ENCODE peak calls at places on chromosomes 1 and 21, in four cellular contexts. One of them, this sample, is unnamed.

GRCh38 chr1:47232187-47232874 is at the start of gene TAL1:
- DNase-seq in trophoblast cell: peak
- DNase-seq in mesenchymal stem cell: no peak
- DNase-seq in H1: peak
- DNase-seq in this sample: no peak

GRCh38 chr1:158208717-158209116 is 28.0 kb downstream of the CD1D start:
- DNase-seq in trophoblast cell: no peak
- DNase-seq in H1: no peak
- DNase-seq in mesenchymal stem cell: no peak
- DNase-seq in this sample: no peak

GRCh38 chr21:43758132-43758619 is 17.9 kb downstream of the CSTB start:
- DNase-seq in trophoblast cell: no peak
- DNase-seq in mesenchymal stem cell: peak
- DNase-seq in H1: no peak
- DNase-seq in this sample: no peak

GRCh38 chr1:194280463-194280862 is 1094.0 kb upstream of the B3GALT2 start:
- DNase-seq in trophoblast cell: no peak
- DNase-seq in mesenchymal stem cell: no peak
- DNase-seq in H1: no peak
- DNase-seq in this sample: no peak

GRCh38 chr1:112522621-112523020 is 13.9 kb downstream of the WNT2B start:
- DNase-seq in H1: no peak
- DNase-seq in trophoblast cell: no peak
- DNase-seq in mesenchymal stem cell: peak
- DNase-seq in this sample: no peak

GRCh38 chr1:15756143-15757015 is 2.2 kb upstream of the FBLIM1 start:
- DNase-seq in trophoblast cell: no peak
- DNase-seq in H1: no peak
- DNase-seq in mesenchymal stem cell: no peak
- DNase-seq in this sample: no peak

GRCh38 chr1:24932284-24932683 is 2.2 kb upstream of the RUNX3 start:
- DNase-seq in mesenchymal stem cell: peak
- DNase-seq in H1: peak
- DNase-seq in trophoblast cell: peak
- DNase-seq in this sample: peak

GRCh38 chr1:203672354-203672753 is 45.7 kb downstream of the ATP2B4 start:
- DNase-seq in trophoblast cell: no peak
- DNase-seq in mesenchymal stem cell: peak
- DNase-seq in H1: no peak
- DNase-seq in this sample: no peak

GRCh38 chr1:2085080-2085479 is 34.9 kb downstream of the PRKCZ start:
- DNase-seq in H1: no peak
- DNase-seq in mesenchymal stem cell: no peak
- DNase-seq in trophoblast cell: no peak
- DNase-seq in this sample: no peak

GRCh38 chr1:92315766-92316413 is 17.0 kb downstream of the RPAP2 start:
- DNase-seq in trophoblast cell: no peak
- DNase-seq in mesenchymal stem cell: no peak
- DNase-seq in H1: no peak
- DNase-seq in this sample: no peak

GRCh38 chr1:43315481-43315880 is 14.7 kb downstream of the TIE1 start:
- DNase-seq in trophoblast cell: no peak
- DNase-seq in mesenchymal stem cell: no peak
- DNase-seq in H1: no peak
- DNase-seq in this sample: no peak

GRCh38 chr1:246792603-246793002 is 68.4 kb downstream of the SCCPDH start:
- DNase-seq in trophoblast cell: no peak
- DNase-seq in mesenchymal stem cell: no peak
- DNase-seq in H1: no peak
- DNase-seq in this sample: no peak

GRCh38 chr1:225137981-225138380 is 208.5 kb downstream of the DNAH14 start:
- DNase-seq in trophoblast cell: no peak
- DNase-seq in H1: no peak
- DNase-seq in mesenchymal stem cell: no peak
- DNase-seq in this sample: no peak

GRCh38 chr1:220818421-220819173 is 31.9 kb downstream of the MTARC1 start:
- DNase-seq in H1: peak
- DNase-seq in mesenchymal stem cell: peak
- DNase-seq in trophoblast cell: peak
- DNase-seq in this sample: no peak

GRCh38 chr1:158087320-158087927 is 93.3 kb upstream of the CD1D start:
- DNase-seq in trophoblast cell: peak
- DNase-seq in mesenchymal stem cell: peak
- DNase-seq in H1: peak
- DNase-seq in this sample: peak

GRCh38 chr1:234256359-234256758 is 116.9 kb upstream of the COA6 start:
- DNase-seq in trophoblast cell: no peak
- DNase-seq in H1: no peak
- DNase-seq in mesenchymal stem cell: no peak
- DNase-seq in this sample: no peak

GRCh38 chr1:42944207-42944928 is 14.3 kb downstream of the SLC2A1 start:
- DNase-seq in mesenchymal stem cell: no peak
- DNase-seq in H1: no peak
- DNase-seq in trophoblast cell: peak
- DNase-seq in this sample: no peak

GRCh38 chr21:17352937-17353655 is 159.7 kb upstream of the CXADR start:
- DNase-seq in H1: no peak
- DNase-seq in mesenchymal stem cell: no peak
- DNase-seq in trophoblast cell: no peak
- DNase-seq in this sample: no peak

GRCh38 chr1:31556481-31557006 is 19.8 kb upstream of the TINAGL1 start:
- DNase-seq in H1: no peak
- DNase-seq in mesenchymal stem cell: no peak
- DNase-seq in trophoblast cell: no peak
- DNase-seq in this sample: no peak

GRCh38 chr1:31593770-31594632 is 17.7 kb downstream of the TINAGL1 start:
- DNase-seq in mesenchymal stem cell: peak
- DNase-seq in trophoblast cell: peak
- DNase-seq in H1: peak
- DNase-seq in this sample: peak

GRCh38 chr1:194151056-194151455 is 964.6 kb upstream of the B3GALT2 start:
- DNase-seq in H1: no peak
- DNase-seq in mesenchymal stem cell: no peak
- DNase-seq in trophoblast cell: no peak
- DNase-seq in this sample: no peak

GRCh38 chr21:26845066-26845749 is at the start of gene ADAMTS1:
- DNase-seq in mesenchymal stem cell: peak
- DNase-seq in trophoblast cell: peak
- DNase-seq in H1: peak
- DNase-seq in this sample: peak

GRCh38 chr1:106360252-106360651 is 696.2 kb upstream of the PRMT6 start:
- DNase-seq in mesenchymal stem cell: no peak
- DNase-seq in trophoblast cell: no peak
- DNase-seq in H1: no peak
- DNase-seq in this sample: no peak
- H3K14ac ChIP-seq in mesenchymal stem cell: no peak
- H3K14ac ChIP-seq in trophoblast cell: no peak
- H3K14ac ChIP-seq in H1: no peak
- H3K14ac ChIP-seq in this sample: no peak

GRCh38 chr1:222283147-222283768 is 264.6 kb downstream of the HHIPL2 start:
- DNase-seq in trophoblast cell: no peak
- DNase-seq in mesenchymal stem cell: peak
- DNase-seq in H1: no peak
- DNase-seq in this sample: no peak
- H3K14ac ChIP-seq in trophoblast cell: no peak
- H3K14ac ChIP-seq in mesenchymal stem cell: no peak
- H3K14ac ChIP-seq in H1: no peak
- H3K14ac ChIP-seq in this sample: no peak

GRCh38 chr1:28914228-28915035 is at the start of gene EPB41:
- DNase-seq in H1: peak
- DNase-seq in trophoblast cell: peak
- DNase-seq in mesenchymal stem cell: peak
- DNase-seq in this sample: peak
- H3K14ac ChIP-seq in H1: no peak
- H3K14ac ChIP-seq in trophoblast cell: peak
- H3K14ac ChIP-seq in mesenchymal stem cell: no peak
- H3K14ac ChIP-seq in this sample: peak

GRCh38 chr21:28893687-28894086 is 99.0 kb downstream of the LTN1 start:
- DNase-seq in mesenchymal stem cell: no peak
- DNase-seq in H1: no peak
- DNase-seq in trophoblast cell: no peak
- DNase-seq in this sample: no peak
- H3K14ac ChIP-seq in mesenchymal stem cell: no peak
- H3K14ac ChIP-seq in H1: no peak
- H3K14ac ChIP-seq in trophoblast cell: no peak
- H3K14ac ChIP-seq in this sample: no peak

GRCh38 chr1:192903142-192903541 is 94.3 kb downstream of the RGS2 start:
- DNase-seq in H1: no peak
- DNase-seq in mesenchymal stem cell: no peak
- DNase-seq in trophoblast cell: no peak
- DNase-seq in this sample: no peak

GRCh38 chr1:192905049-192905448 is 96.2 kb downstream of the RGS2 start:
- DNase-seq in trophoblast cell: no peak
- DNase-seq in H1: no peak
- DNase-seq in mesenchymal stem cell: no peak
- DNase-seq in this sample: no peak

GRCh38 chr1:192906334-192906733 is 97.5 kb downstream of the RGS2 start:
- DNase-seq in trophoblast cell: no peak
- DNase-seq in H1: no peak
- DNase-seq in mesenchymal stem cell: no peak
- DNase-seq in this sample: no peak

GRCh38 chr1:192901500-192901899 is 92.7 kb downstream of the RGS2 start:
- DNase-seq in mesenchymal stem cell: no peak
- DNase-seq in H1: no peak
- DNase-seq in trophoblast cell: no peak
- DNase-seq in this sample: no peak

GRCh38 chr1:192904438-192904895 is 95.6 kb downstream of the RGS2 start:
- DNase-seq in H1: no peak
- DNase-seq in mesenchymal stem cell: peak
- DNase-seq in trophoblast cell: peak
- DNase-seq in this sample: no peak
- H3K14ac ChIP-seq in H1: no peak
- H3K14ac ChIP-seq in mesenchymal stem cell: no peak
- H3K14ac ChIP-seq in trophoblast cell: no peak
- H3K14ac ChIP-seq in this sample: no peak

GRCh38 chr21:33541105-33541711 is 709 bp downstream of the GART start:
- DNase-seq in H1: no peak
- DNase-seq in mesenchymal stem cell: peak
- DNase-seq in trophoblast cell: peak
- DNase-seq in this sample: no peak
- H3K14ac ChIP-seq in H1: no peak
- H3K14ac ChIP-seq in mesenchymal stem cell: no peak
- H3K14ac ChIP-seq in trophoblast cell: no peak
- H3K14ac ChIP-seq in this sample: no peak

GRCh38 chr1:149885364-149886111 is 13.8 kb upstream of the BOLA1 start:
- DNase-seq in H1: peak
- DNase-seq in trophoblast cell: peak
- DNase-seq in mesenchymal stem cell: peak
- DNase-seq in this sample: peak

GRCh38 chr1:149881876-149882275 is 17.5 kb upstream of the BOLA1 start:
- DNase-seq in H1: no peak
- DNase-seq in mesenchymal stem cell: no peak
- DNase-seq in trophoblast cell: no peak
- DNase-seq in this sample: no peak

GRCh38 chr1:149883598-149884247 is 15.6 kb upstream of the BOLA1 start:
- DNase-seq in trophoblast cell: peak
- DNase-seq in mesenchymal stem cell: no peak
- DNase-seq in H1: no peak
- DNase-seq in this sample: no peak

GRCh38 chr1:149886396-149887195 is 12.8 kb upstream of the BOLA1 start:
- DNase-seq in H1: peak
- DNase-seq in trophoblast cell: peak
- DNase-seq in mesenchymal stem cell: peak
- DNase-seq in this sample: peak

GRCh38 chr1:149884433-149885363 is 14.7 kb upstream of the BOLA1 start:
- DNase-seq in H1: no peak
- DNase-seq in trophoblast cell: no peak
- DNase-seq in mesenchymal stem cell: peak
- DNase-seq in this sample: no peak
- H3K14ac ChIP-seq in H1: no peak
- H3K14ac ChIP-seq in trophoblast cell: no peak
- H3K14ac ChIP-seq in mesenchymal stem cell: no peak
- H3K14ac ChIP-seq in this sample: no peak

DNA sequence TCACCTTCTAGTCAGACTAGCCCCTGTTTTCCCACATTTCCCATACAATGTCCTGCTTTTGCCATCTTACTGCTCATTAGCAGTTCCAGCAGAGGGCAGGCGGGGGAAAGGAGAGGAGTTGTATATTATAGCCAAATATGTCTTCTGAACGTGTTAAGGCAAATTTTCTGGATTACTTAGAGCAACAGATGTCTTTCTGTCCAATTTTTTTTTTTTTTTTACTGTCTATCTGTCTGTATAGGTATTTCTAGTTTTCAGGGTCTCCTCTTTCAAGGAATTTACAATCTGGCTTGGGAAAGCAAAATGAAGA is 30.0 kb upstream of the DDAH1 start:
- DNase-seq in trophoblast cell: peak
- DNase-seq in mesenchymal stem cell: peak
- DNase-seq in H1: no peak
- DNase-seq in this sample: no peak
- H3K14ac ChIP-seq in trophoblast cell: no peak
- H3K14ac ChIP-seq in mesenchymal stem cell: no peak
- H3K14ac ChIP-seq in H1: no peak
- H3K14ac ChIP-seq in this sample: no peak

This sample was measured in neuronal stem cell.